ENCODE peak calls at places on chromosomes 7 and 10, in four cellular contexts. L is uterus, F is fibroblast of mammary gland, Y is brain microvascular endothelial cell. H is an unnamed sample.

GRCh38 chr7:13279854-13280435 is 592.5 kb downstream of the ARL4A start:
- DNase-seq in Y (no peak), L (no peak), F (peak), H (no peak)

GRCh38 chr10:88280518-88280917 is 302.6 kb downstream of the RNLS start:
- DNase-seq in F (no peak), Y (no peak), L (no peak), H (no peak)

GRCh38 chr7:80634505-80634904 is 3.9 kb upstream of the CD36 start:
- DNase-seq in Y (peak), L (no peak), F (peak), H (peak)

GRCh38 chr10:43226851-43227845 is 39.7 kb downstream of the RASGEF1A start:
- DNase-seq in Y (no peak), F (no peak), L (no peak), H (peak)

GRCh38 chr10:110455440-110455839 is 42.3 kb upstream of the DUSP5 start:
- DNase-seq in Y (no peak), L (no peak), F (no peak), H (no peak)

GRCh38 chr7:37052673-37053072 is 328.4 kb upstream of the AOAH start:
- DNase-seq in F (peak), Y (peak), L (no peak), H (no peak)

GRCh38 chr10:22583683-22584082 is 130.7 kb downstream of the PIP4K2A start:
- DNase-seq in L (no peak), F (no peak), Y (no peak), H (no peak)

GRCh38 chr10:96672491-96673175 is 47.7 kb downstream of the PIK3AP1 start:
- DNase-seq in L (no peak), F (no peak), Y (no peak), H (peak)

GRCh38 chr10:60820093-60820769 is 42.0 kb downstream of the CDK1 start:
- DNase-seq in F (peak), Y (peak), L (no peak), H (no peak)

GRCh38 chr7:106717254-106717996 is 56.5 kb upstream of the CCDC71L start:
- DNase-seq in L (no peak), F (no peak), Y (no peak), H (no peak)

GRCh38 chr10:94006591-94007550 is 13.1 kb downstream of the PLCE1 start:
- DNase-seq in F (peak), L (no peak), Y (peak), H (peak)

GRCh38 chr10:52228556-52228955 is 85.5 kb upstream of the DKK1 start:
- DNase-seq in F (no peak), Y (no peak), L (no peak), H (no peak)

GRCh38 chr10:50624866-50625491 is 1.2 kb upstream of the SGMS1 start:
- DNase-seq in L (peak), Y (peak), F (peak), H (peak)

GRCh38 chr7:116395125-116395791 is 104.3 kb upstream of the CAV2 start:
- DNase-seq in L (peak), Y (peak), F (peak), H (peak)

GRCh38 chr7:138698281-138698680 is 2.9 kb downstream of the SVOPL start:
- DNase-seq in L (no peak), F (no peak), Y (no peak), H (no peak)

GRCh38 chr10:22911067-22911466 is 16.8 kb upstream of the ARMC3 start:
- DNase-seq in Y (no peak), L (no peak), F (no peak), H (no peak)

GRCh38 chr7:96407427-96407826 is 85.5 kb upstream of the SLC25A13 start:
- DNase-seq in F (peak), Y (peak), L (no peak), H (peak)

GRCh38 chr10:49608166-49608758 is 1.8 kb upstream of the SLC18A3 start:
- DNase-seq in F (no peak), L (no peak), Y (no peak), H (peak)

GRCh38 chr10:71263376-71263775 is 51.0 kb downstream of the UNC5B start:
- DNase-seq in Y (no peak), F (no peak), L (no peak), H (peak)

GRCh38 chr7:730501-731439 is 3.7 kb upstream of the PRKAR1B start:
- DNase-seq in L (no peak), Y (peak), F (no peak), H (peak)

GRCh38 chr10:121325490-121326231 is 272.6 kb downstream of the FGFR2 start:
- DNase-seq in F (no peak), L (no peak), Y (no peak), H (no peak)

GRCh38 chr7:117739085-117739484 is 134.2 kb downstream of the CTTNBP2 start:
- DNase-seq in L (no peak), F (no peak), Y (no peak), H (no peak)

GRCh38 chr7:27269455-27269854 is 26.9 kb downstream of the EVX1 start:
- DNase-seq in Y (no peak), L (no peak), F (no peak), H (no peak)

GRCh38 chr10:36885746-36886145 is 239.7 kb upstream of the ANKRD30A start:
- DNase-seq in F (no peak), L (no peak), Y (no peak), H (no peak)

GRCh38 chr10:17643339-17643754 is 604 bp upstream of the STAM start:
- DNase-seq in F (peak), Y (peak), L (peak), H (peak)

GRCh38 chr7:27130540-27131389 is at the start of gene HOXA4:
- DNase-seq in F (peak), Y (no peak), L (peak), H (peak)

GRCh38 chr10:13382759-13383753 is 35.0 kb upstream of the SEPHS1 start:
- DNase-seq in L (no peak), F (no peak), Y (no peak), H (peak)

GRCh38 chr10:93173867-93174845 is 100.5 kb downstream of the CYP26A1 start:
- DNase-seq in Y (no peak), F (no peak), L (no peak), H (no peak)

GRCh38 chr10:77036993-77037734 is 600.4 kb downstream of the KCNMA1 start:
- DNase-seq in F (peak), Y (no peak), L (no peak), H (peak)

GRCh38 chr10:91632671-91633550 is at the start of gene PPP1R3C:
- DNase-seq in F (peak), Y (peak), L (peak), H (peak)

GRCh38 chr10:50417906-50418697 is 166.8 kb upstream of the ASAH2 start:
- DNase-seq in L (peak), Y (peak), F (peak), H (peak)

DNA sequence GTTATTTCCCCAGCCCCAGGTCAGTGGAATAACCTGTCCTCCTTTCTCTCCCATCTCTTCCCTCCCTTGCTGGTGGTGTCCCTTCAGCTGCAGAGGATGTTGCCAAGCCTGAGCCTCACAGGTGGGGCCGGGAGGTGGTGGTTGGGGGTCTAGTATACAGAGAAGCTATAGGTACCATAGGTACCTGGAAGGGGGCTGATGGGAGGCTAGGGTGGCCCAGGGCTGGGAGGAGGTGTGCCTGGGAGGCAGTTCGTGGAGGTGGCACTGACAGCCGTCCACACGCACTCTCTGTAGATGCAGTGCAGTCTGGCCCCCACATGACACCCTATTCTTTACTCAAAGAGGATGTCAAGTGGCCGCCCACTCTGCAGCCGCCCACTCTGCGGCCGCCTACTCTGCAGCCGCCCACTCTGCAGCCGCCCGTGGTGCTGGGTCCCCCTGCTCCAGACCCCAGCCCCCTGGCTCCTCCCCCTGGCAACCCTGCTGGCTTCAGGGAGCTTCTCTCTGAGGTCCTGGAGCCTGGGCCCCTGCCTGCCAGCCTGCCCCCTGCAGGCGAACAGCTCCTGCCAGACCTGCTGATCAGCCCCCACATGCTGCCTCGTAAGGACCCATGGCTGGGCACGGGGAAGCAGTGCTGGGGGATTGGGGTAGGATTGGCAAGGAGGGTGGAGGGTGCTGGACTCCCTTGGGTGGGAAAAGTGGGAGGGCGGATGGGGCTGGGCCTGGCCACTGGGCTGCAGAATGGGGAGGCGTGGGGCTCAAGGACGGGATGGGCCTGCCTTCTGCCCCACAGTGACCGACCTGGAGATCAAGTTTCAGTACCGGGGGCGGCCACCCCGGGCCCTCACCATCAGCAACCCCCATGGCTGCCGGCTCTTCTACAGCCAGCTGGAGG is 9.5 kb downstream of the IRF5 start:
- DNase-seq in L (no peak), F (no peak), Y (no peak), H (peak)
- TF ChIP-seq CTCF in L (no peak), F (peak), Y (peak), H (peak)

GRCh38 chr7:16961650-16962049 is 79.9 kb upstream of the AGR3 start:
- DNase-seq in Y (no peak), F (peak), L (no peak), H (peak)
- TF ChIP-seq CTCF in Y (no peak), F (no peak), L (no peak), H (no peak)

GRCh38 chr10:59719374-59719773 is 9.7 kb upstream of the SLC16A9 start:
- DNase-seq in F (no peak), Y (no peak), L (no peak), H (no peak)
- TF ChIP-seq CTCF in F (peak), Y (peak), L (no peak), H (peak)

DNA sequence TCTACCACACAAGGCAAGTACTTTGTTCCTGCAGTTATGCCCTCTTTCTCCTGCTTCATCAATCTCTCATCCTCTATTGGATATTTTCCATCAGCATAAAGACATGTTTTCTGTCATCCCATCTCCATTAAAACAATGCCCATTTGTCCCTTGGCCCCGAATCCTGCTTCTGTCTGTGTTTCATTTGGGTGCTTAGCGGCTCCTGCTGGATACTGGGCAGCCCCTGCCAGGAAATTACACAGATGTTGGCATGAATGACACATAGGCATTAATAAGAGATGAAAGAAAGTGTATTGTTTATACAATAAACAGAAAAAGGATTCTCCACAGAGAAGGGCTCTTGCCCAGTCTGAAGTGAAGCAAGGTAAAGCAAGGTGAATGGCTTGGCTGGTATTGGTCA is 765.3 kb downstream of the REEP3 start:
- DNase-seq in Y (no peak), F (no peak), L (no peak), H (no peak)
- TF ChIP-seq CTCF in Y (no peak), F (no peak), L (no peak), H (no peak)

GRCh38 chr7:113404245-113404644 is 285.9 kb upstream of the SMIM30 start:
- DNase-seq in F (peak), Y (no peak), L (no peak), H (no peak)
- TF ChIP-seq CTCF in F (peak), Y (peak), L (no peak), H (no peak)

DNA sequence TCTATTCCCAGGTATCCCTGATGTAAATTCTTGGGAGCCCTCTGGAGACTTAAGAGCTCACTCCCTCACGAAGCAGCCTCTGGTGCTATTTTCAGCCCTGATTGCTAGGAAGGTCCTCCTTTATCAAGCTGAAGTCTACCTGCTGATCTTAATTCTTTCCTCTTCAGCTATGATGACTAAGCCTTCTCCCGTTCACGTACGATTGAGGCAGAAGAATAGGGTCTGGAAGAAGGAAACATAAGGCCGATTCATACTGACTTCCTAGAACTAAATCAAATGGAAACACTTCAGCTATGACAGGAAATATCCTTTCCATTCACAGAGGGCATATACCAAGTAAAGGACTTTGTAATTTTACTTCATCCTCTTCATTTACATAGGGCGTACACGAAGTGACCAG is 107.0 kb downstream of the CPXM2 start:
- DNase-seq in L (no peak), Y (no peak), F (no peak), H (no peak)
- TF ChIP-seq CTCF in L (no peak), Y (no peak), F (no peak), H (no peak)

DNA sequence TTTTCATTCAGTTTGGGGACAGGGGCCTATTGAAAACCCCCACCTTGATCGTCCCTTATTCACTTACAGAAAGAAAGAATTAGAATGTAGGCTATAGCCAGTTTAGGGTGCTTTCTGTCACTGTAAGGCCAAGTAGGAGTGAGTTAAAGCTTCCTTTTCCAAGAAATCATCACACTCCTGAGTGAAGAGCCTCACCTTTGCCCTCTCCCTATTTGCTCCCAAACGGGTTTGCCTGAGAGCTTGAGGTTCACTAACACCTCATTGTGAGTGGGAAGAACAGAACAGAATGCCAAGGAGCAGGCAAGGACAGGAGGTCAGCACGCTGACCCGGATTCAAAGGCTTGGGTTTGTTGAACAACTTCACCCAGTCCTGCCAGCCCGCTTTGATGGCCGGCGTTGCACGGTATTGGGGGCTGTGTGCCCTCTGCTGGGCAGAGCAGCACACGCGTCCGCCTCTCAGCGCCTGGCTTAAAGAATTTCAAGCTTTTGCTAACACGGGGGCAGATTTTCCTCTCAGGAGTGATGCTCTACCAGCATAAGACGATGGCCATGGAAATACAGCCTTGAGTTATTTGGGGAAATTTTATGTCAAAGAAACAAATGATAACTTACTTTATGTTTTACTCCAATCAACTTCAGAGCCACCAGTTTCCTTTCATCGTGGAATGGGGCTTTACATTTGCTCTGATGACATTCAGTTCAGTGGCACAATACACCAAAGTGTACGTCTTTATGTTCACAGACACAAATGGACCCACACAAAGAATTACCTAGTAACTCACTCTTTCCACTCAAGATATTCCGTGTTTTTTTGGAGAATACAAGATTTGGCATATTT is 470.0 kb downstream of the SUGCT start:
- DNase-seq in Y (peak), L (no peak), F (peak), H (peak)
- TF ChIP-seq CTCF in Y (peak), L (peak), F (peak), H (peak)

DNA sequence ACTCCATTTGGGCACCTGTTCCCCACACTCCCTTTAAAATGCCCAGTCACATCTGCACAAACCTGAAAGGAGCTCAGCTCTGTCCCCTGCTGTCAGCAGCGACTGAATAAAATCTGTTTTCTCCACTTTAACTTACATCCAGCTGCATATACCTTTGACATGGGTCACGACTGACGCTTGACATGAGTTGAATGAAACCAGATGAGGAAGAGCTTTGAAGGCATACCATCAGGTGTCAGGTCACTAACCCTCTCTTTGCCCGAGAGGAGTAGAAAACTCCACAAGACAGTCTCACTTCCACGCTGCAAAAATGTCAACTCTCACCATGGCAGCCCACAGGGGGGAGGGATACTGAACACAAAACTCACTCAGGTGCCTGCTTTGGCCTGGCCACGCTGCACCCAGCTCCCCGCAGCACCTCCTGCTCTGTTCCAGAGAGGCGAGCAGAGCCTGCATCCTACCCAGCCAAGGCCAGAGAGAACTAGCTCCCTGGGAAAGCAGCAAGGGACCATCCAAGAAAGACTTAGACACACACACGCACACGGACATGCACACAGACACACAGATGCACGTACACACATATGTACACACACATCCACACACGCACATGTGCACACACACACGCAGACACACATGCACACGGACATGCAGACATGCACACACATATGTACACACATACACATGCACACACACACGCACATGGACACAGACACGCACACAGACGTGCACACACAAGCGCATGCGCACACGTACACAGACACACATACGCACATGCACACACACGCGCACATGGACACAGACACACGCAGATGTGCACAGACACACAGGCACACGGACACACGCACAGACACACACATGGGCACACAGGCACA is 191.0 kb downstream of the MAD1L1 start:
- DNase-seq in L (no peak), Y (no peak), F (no peak), H (peak)
- TF ChIP-seq CTCF in L (no peak), Y (no peak), F (no peak), H (no peak)

GRCh38 chr7:66905689-66906088 is 15.3 kb upstream of the TMEM248 start:
- DNase-seq in Y (no peak), L (no peak), F (no peak), H (peak)
- TF ChIP-seq CTCF in Y (peak), L (no peak), F (peak), H (peak)

DNA sequence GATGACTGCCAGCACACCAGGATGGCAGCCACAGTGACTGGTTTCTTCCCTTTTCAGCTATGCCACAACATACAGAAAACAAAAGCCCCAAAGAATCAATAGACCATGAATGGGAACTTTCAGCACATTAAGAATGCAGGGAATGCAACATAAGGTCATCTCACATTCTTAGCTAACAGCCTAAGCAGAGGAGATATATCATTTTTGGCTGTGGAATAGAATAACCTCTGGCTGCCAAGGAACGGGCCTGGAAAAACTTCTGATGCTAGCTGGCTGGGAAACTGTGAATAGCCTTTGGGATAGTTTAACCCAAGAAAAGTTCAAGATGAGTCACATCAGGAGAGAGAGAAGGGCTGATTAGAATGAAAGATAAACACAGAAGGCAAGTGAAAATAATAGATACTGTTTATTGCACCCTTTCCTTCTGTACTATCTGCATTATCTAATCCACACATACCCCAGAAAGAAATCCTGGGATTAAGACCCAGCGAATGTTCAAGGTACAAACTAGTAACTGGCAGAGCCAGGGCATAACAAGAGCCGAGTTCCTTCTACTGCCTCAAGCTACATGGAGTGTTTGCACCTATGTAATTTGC is 169.2 kb downstream of the SEMA3A start:
- DNase-seq in L (no peak), F (peak), Y (peak), H (peak)
- TF ChIP-seq CTCF in L (no peak), F (no peak), Y (no peak), H (no peak)